ENCODE peak calls at places on chromosomes 5 and 9, in four cellular contexts. W is fibroblast of lung, Y is gastrocnemius medialis, S is epithelial cell of proximal tubule. E is an unnamed sample.

GRCh38 chr9:37390759-37391158 is 31.7 kb upstream of the GRHPR start:
- DNase-seq in S (no peak), W (no peak), Y (no peak), E (no peak)

GRCh38 chr5:150562832-150563231 is 54.9 kb downstream of the NDST1 start:
- DNase-seq in Y (no peak), S (no peak), W (peak), E (peak)

GRCh38 chr5:103362211-103362610 is 103.6 kb downstream of the MACIR start:
- DNase-seq in S (peak), W (peak), Y (no peak), E (no peak)

GRCh38 chr5:179111267-179112207 is 51.4 kb downstream of the ZNF354C start:
- DNase-seq in W (no peak), Y (no peak), S (no peak), E (no peak)

GRCh38 chr9:90131568-90131967 is 511.1 kb downstream of the DIRAS2 start:
- DNase-seq in S (no peak), W (no peak), Y (no peak), E (no peak)

GRCh38 chr9:79562749-79563386 is 8.9 kb upstream of the TLE4 start:
- DNase-seq in S (no peak), Y (no peak), W (no peak), E (no peak)

GRCh38 chr5:148875205-148875875 is 48.9 kb downstream of the ADRB2 start:
- DNase-seq in Y (no peak), S (no peak), W (peak), E (no peak)

GRCh38 chr5:103669615-103670014 is 107.0 kb upstream of the NUDT12 start:
- DNase-seq in Y (no peak), W (no peak), S (no peak), E (no peak)

GRCh38 chr9:13139641-13140171 is 139.8 kb downstream of the MPDZ start:
- DNase-seq in W (peak), Y (no peak), S (peak), E (no peak)

GRCh38 chr5:139636975-139637408 is 11.2 kb upstream of the CXXC5 start:
- DNase-seq in S (no peak), Y (no peak), W (peak), E (no peak)

GRCh38 chr5:103035701-103036100 is 84.2 kb downstream of the GIN1 start:
- DNase-seq in W (no peak), S (no peak), Y (no peak), E (no peak)

GRCh38 chr9:137178939-137179630 is 7.2 kb upstream of the TMEM210 start:
- DNase-seq in Y (no peak), W (no peak), S (no peak), E (no peak)

GRCh38 chr9:101271102-101271501 is 113.7 kb downstream of the BAAT start:
- DNase-seq in Y (no peak), S (no peak), W (no peak), E (no peak)

GRCh38 chr5:32865475-32865874 is 154.4 kb downstream of the NPR3 start:
- DNase-seq in Y (no peak), S (no peak), W (peak), E (no peak)

DNA sequence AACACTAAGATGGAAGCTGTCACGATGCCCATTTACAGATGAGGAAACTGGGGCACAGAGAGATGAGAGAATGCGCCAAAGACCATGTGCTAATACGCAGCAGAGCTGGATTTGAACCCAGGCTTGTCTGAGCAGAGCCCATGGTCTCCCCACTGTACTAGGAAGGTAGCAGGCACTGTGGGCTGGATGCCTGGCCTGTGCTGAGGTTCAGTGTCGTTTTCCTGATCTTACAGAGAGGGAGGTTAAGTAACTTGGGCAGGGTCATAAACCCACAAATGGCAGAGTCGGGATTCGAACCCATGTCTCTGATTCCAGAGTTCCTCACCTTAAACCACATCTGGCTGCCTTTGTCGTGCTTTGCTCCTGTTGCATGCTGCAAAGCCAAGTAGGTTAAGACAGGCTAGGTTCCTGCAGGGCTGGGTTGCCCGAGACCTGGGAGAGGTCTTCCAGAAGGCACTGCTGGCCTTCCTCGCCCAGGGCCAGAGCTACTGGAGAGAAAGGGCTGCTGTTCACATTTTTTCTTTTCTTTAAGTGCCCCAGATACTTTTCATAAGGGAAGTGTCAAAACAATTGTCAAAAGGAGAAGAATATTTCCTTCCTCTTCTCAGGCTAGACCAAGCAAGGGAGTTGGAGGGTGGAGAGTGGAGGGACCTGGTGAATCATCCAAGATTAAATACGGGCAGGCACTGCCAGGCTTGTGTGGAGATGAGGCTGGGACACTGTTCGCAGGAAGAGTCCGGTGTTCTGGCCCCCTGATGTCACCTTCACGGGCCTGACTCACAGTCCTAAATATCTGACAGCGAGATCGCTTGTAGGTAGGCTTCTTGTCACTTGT is 3.2 kb downstream of the NEK6 start:
- DNase-seq in W (peak), S (no peak), Y (no peak), E (no peak)
- H3K4me3 ChIP-seq in W (peak), S (peak), Y (no peak), E (no peak)

GRCh38 chr9:131487001-131487400 is 15.7 kb upstream of the POMT1 start:
- DNase-seq in Y (no peak), S (no peak), W (no peak), E (no peak)
- H3K4me3 ChIP-seq in Y (no peak), S (no peak), W (no peak), E (no peak)

GRCh38 chr5:133744030-133744645 is 131.8 kb upstream of the FSTL4 start:
- DNase-seq in Y (no peak), W (no peak), S (no peak), E (no peak)
- H3K4me3 ChIP-seq in Y (no peak), W (no peak), S (no peak), E (no peak)

DNA sequence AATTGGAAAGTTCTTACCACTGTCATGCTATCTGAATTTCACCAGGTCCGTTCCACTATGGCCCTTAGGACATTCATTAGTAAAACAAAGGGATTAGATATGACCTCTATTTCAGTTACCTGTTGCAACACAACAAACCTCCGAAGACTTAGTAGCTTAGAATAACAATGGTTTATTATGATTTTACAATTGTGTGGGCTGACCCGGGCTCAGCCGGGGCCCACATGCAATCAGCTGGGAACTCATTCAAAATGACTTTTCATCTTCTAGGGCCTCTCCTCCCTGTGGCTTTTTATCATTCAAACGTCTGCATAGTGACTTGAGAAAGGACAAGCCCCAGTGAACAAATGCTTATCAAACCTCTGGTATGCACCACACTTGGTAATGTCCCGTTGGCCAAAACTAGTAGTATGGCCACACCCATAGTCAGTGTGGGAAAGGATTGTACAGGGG is 2.3 kb upstream of the FBXW11 start:
- DNase-seq in W (peak), S (no peak), Y (no peak), E (no peak)
- H3K4me3 ChIP-seq in W (no peak), S (no peak), Y (no peak), E (no peak)

GRCh38 chr9:130172858-130173461 is 756 bp downstream of the NCS1 start:
- DNase-seq in S (no peak), Y (no peak), W (no peak), E (no peak)
- H3K4me3 ChIP-seq in S (peak), Y (peak), W (peak), E (peak)

DNA sequence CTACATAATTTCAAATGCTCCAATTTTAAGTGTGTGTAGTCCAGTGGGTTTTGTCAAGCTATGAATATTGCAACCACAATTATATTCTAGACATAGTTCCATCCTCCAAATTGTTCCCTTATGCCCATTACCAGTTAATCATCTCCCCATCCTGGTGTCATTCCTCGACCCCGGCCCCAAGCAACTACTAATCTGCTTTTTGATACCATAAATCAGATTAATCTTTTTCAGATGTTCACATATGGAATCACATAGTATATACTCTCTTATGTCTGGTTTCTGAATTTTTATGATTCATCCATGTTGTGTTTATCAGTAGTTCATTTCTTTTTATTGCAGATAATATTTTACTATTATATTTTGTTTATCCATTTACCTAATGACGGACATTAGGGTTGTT is 148.4 kb upstream of the RORB start:
- DNase-seq in W (no peak), S (no peak), Y (no peak), E (no peak)
- H3K4me3 ChIP-seq in W (no peak), S (no peak), Y (no peak), E (no peak)

GRCh38 chr9:124047106-124047716 is 35.6 kb downstream of the LHX2 start:
- DNase-seq in Y (no peak), W (no peak), S (no peak), E (no peak)

GRCh38 chr9:124044448-124044847 is 32.9 kb downstream of the LHX2 start:
- DNase-seq in Y (no peak), S (no peak), W (no peak), E (no peak)

GRCh38 chr9:124045830-124046177 is 34.2 kb downstream of the LHX2 start:
- DNase-seq in S (no peak), Y (no peak), W (no peak), E (no peak)

GRCh38 chr9:124046189-124046588 is 34.6 kb downstream of the LHX2 start:
- DNase-seq in W (no peak), Y (no peak), S (no peak), E (no peak)

DNA sequence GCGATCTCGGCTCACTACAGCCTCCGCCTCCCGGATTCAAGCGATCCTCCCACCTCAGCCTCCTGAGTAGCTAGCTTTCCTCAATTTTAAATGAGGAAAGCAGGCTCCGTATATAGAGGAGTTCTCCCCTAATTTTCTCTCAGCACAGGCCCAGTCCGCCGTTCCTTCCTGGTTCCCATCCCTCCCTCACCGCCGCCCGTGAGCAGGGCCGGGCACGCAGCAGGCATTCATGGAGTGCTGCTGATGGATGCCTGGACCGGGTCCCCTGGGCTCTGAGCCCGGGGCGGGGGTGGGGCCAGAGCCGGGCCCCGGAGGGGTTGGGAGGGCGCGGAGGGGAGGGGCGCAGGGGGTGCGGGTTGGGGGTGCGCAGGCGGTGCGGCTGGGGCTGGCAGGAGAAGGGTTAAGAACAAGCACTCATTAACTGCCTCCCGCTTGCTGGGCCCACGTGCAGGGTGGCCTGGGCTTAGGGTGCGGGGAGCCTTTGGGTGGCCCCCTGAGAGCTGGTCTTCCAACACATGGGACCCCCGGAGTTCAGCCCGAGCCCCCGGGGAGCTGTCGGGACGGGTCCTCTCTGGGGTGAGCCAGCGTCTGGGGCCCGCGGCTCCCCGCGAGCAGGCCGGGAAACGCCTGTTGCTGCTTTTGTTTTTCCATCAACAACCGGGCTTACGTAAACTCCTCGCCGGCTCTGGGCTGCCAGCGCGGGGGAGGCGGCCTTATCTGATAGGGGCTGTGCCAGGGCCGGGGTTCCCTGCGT is 33.7 kb downstream of the LHX2 start:
- DNase-seq in W (peak), S (no peak), Y (no peak), E (no peak)
- H3K4me3 ChIP-seq in W (peak), S (peak), Y (peak), E (peak)

GRCh38 chr9:72509053-72509452 is 12.4 kb upstream of the TMC1 start:
- DNase-seq in Y (no peak), W (peak), S (no peak), E (no peak)
- H3K4me3 ChIP-seq in Y (no peak), W (no peak), S (no peak), E (no peak)

E was measured in tibial nerve.